ENCODE peak calls at places on chromosomes 12 and 14, in eight cellular contexts. One of them, this sample, is unnamed.

GRCh38 chr14:21109377-21110260 is 8.8 kb downstream of the TMEM253 start:
- DNase-seq in IMR-90: no peak
- DNase-seq in adrenal gland: no peak
- DNase-seq in GM12865: peak; percentile 84
- DNase-seq in cardiac muscle cell: no peak
- DNase-seq in fibroblast of mammary gland: no peak
- DNase-seq in AG04449: no peak
- DNase-seq in AG04450: no peak
- DNase-seq in this sample: no peak

GRCh38 chr12:2686280-2686646 is 108.5 kb upstream of the FKBP4 start:
- DNase-seq in IMR-90: no peak
- DNase-seq in adrenal gland: no peak
- DNase-seq in GM12865: no peak
- DNase-seq in cardiac muscle cell: no peak
- DNase-seq in fibroblast of mammary gland: no peak
- DNase-seq in AG04449: no peak
- DNase-seq in AG04450: no peak
- DNase-seq in this sample: no peak

GRCh38 chr12:22431693-22432251 is 97.3 kb upstream of the ST8SIA1 start:
- DNase-seq in IMR-90: no peak
- DNase-seq in adrenal gland: no peak
- DNase-seq in GM12865: no peak
- DNase-seq in cardiac muscle cell: no peak
- DNase-seq in fibroblast of mammary gland: peak; percentile 9
- DNase-seq in AG04449: no peak
- DNase-seq in AG04450: no peak
- DNase-seq in this sample: no peak

GRCh38 chr14:66575939-66576338 is 68.0 kb downstream of the GPHN start:
- DNase-seq in IMR-90: no peak
- DNase-seq in adrenal gland: no peak
- DNase-seq in GM12865: no peak
- DNase-seq in cardiac muscle cell: no peak
- DNase-seq in fibroblast of mammary gland: no peak
- DNase-seq in AG04449: no peak
- DNase-seq in AG04450: no peak
- DNase-seq in this sample: no peak

GRCh38 chr12:38152816-38153736 is 163.5 kb upstream of the ALG10B start:
- DNase-seq in IMR-90: no peak
- DNase-seq in adrenal gland: no peak
- DNase-seq in GM12865: no peak
- DNase-seq in cardiac muscle cell: no peak
- DNase-seq in fibroblast of mammary gland: no peak
- DNase-seq in AG04449: no peak
- DNase-seq in AG04450: no peak
- DNase-seq in this sample: no peak

GRCh38 chr14:89128616-89129015 is 288.4 kb downstream of the FOXN3 start:
- DNase-seq in IMR-90: no peak
- DNase-seq in adrenal gland: no peak
- DNase-seq in GM12865: no peak
- DNase-seq in cardiac muscle cell: no peak
- DNase-seq in fibroblast of mammary gland: no peak
- DNase-seq in AG04449: no peak
- DNase-seq in AG04450: no peak
- DNase-seq in this sample: no peak

GRCh38 chr14:60276347-60276746 is 27.3 kb downstream of the PPM1A start:
- DNase-seq in IMR-90: no peak
- DNase-seq in adrenal gland: no peak
- DNase-seq in GM12865: no peak
- DNase-seq in cardiac muscle cell: peak; percentile 17
- DNase-seq in fibroblast of mammary gland: no peak
- DNase-seq in AG04449: no peak
- DNase-seq in AG04450: no peak
- DNase-seq in this sample: no peak

GRCh38 chr12:112149596-112149995 is 24.2 kb downstream of the TRAFD1 start:
- DNase-seq in IMR-90: no peak
- DNase-seq in adrenal gland: no peak
- DNase-seq in GM12865: peak; percentile 54
- DNase-seq in cardiac muscle cell: no peak
- DNase-seq in fibroblast of mammary gland: no peak
- DNase-seq in AG04449: no peak
- DNase-seq in AG04450: no peak
- DNase-seq in this sample: no peak

GRCh38 chr12:18383203-18383602 is 121.9 kb downstream of the PIK3C2G start:
- DNase-seq in IMR-90: peak; percentile 89
- DNase-seq in adrenal gland: no peak
- DNase-seq in GM12865: no peak
- DNase-seq in cardiac muscle cell: peak; percentile 93
- DNase-seq in fibroblast of mammary gland: peak; percentile 78
- DNase-seq in AG04449: peak; percentile 84
- DNase-seq in AG04450: peak; percentile 55
- DNase-seq in this sample: peak; percentile 50

DNA sequence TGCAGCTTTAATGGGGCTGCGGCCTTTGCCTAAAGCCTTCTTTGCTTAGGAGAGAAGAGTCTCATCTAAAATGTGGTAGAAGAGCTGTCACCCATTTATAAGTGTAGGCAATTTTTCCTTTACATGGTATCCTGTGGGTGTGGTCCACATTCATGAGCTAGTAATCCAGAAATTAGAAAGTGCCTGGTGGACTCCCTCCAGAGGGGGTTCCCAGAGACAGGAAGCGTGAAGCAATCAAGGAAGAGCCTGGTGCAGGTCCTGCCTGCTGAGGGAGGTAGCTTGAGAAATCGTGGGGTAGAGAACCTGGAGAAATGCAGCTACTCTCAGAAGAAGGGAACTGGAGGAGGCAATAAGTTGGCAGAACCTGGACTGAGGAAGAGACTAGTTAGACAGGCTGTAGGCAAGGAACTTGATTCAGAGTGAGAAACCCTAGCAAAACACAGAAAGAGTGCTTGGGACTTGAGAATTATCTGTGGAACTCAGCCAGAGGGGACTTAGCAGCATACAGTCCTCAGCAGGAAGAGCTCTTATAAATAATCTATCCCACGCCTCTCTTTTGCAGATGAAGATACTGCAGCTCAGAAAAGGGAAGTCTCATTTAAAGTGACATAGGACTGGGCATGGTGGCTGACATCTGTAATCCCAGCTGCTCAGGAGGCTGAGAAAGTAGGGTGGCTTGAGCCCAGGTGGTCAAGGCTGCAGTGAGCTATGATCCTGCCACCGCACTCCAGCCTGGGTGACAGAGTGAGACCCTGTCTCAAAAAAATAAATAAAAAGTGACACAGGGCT is 182.4 kb upstream of the CCND2 start:
- DNase-seq in IMR-90: no peak
- DNase-seq in adrenal gland: no peak
- DNase-seq in GM12865: no peak
- DNase-seq in cardiac muscle cell: no peak
- DNase-seq in fibroblast of mammary gland: no peak
- DNase-seq in AG04449: no peak
- DNase-seq in AG04450: no peak
- DNase-seq in this sample: no peak
- TF ChIP-seq CTCF in IMR-90: no peak
- TF ChIP-seq CTCF in adrenal gland: no peak
- TF ChIP-seq CTCF in GM12865: no peak
- TF ChIP-seq CTCF in cardiac muscle cell: no peak
- TF ChIP-seq CTCF in fibroblast of mammary gland: no peak
- TF ChIP-seq CTCF in AG04449: no peak
- TF ChIP-seq CTCF in AG04450: no peak
- TF ChIP-seq CTCF in this sample: no peak

GRCh38 chr14:77598366-77599050 is 17.9 kb downstream of the SPTLC2 start:
- DNase-seq in IMR-90: no peak
- DNase-seq in adrenal gland: no peak
- DNase-seq in GM12865: no peak
- DNase-seq in cardiac muscle cell: no peak
- DNase-seq in fibroblast of mammary gland: no peak
- DNase-seq in AG04449: no peak
- DNase-seq in AG04450: no peak
- DNase-seq in this sample: peak; percentile 48
- H3K4me3 ChIP-seq in IMR-90: no peak overlapping the region
- H3K4me3 ChIP-seq in adrenal gland: no peak overlapping the region
- H3K4me3 ChIP-seq in GM12865: no peak overlapping the region
- H3K4me3 ChIP-seq in cardiac muscle cell: no peak overlapping the region
- H3K4me3 ChIP-seq in fibroblast of mammary gland: no peak overlapping the region
- H3K4me3 ChIP-seq in AG04449: no peak overlapping the region
- H3K4me3 ChIP-seq in AG04450: no peak overlapping the region
- H3K4me3 ChIP-seq in this sample: no peak overlapping the region

GRCh38 chr12:52443966-52444365 is 8.0 kb downstream of the KRT6B start:
- DNase-seq in IMR-90: no peak
- DNase-seq in adrenal gland: no peak
- DNase-seq in GM12865: no peak
- DNase-seq in cardiac muscle cell: no peak
- DNase-seq in fibroblast of mammary gland: no peak
- DNase-seq in AG04449: no peak
- DNase-seq in AG04450: no peak
- DNase-seq in this sample: no peak

GRCh38 chr12:52440821-52441319 is 6.7 kb upstream of the KRT75 start:
- DNase-seq in IMR-90: peak; percentile 53
- DNase-seq in adrenal gland: no peak
- DNase-seq in GM12865: no peak
- DNase-seq in cardiac muscle cell: peak; percentile 74
- DNase-seq in fibroblast of mammary gland: peak; percentile 75
- DNase-seq in AG04449: peak; percentile 34
- DNase-seq in AG04450: peak; percentile 6
- DNase-seq in this sample: peak; percentile 37

GRCh38 chr12:52441320-52441911 is 7.2 kb upstream of the KRT75 start:
- DNase-seq in IMR-90: peak; percentile 2
- DNase-seq in adrenal gland: no peak
- DNase-seq in GM12865: no peak
- DNase-seq in cardiac muscle cell: peak; percentile 73
- DNase-seq in fibroblast of mammary gland: peak; percentile 80
- DNase-seq in AG04449: no peak
- DNase-seq in AG04450: no peak
- DNase-seq in this sample: peak; percentile 56

GRCh38 chr12:52444647-52445595 is 7.0 kb downstream of the KRT6B start:
- DNase-seq in IMR-90: no peak
- DNase-seq in adrenal gland: no peak
- DNase-seq in GM12865: no peak
- DNase-seq in cardiac muscle cell: no peak
- DNase-seq in fibroblast of mammary gland: no peak
- DNase-seq in AG04449: no peak
- DNase-seq in AG04450: no peak
- DNase-seq in this sample: no peak

DNA sequence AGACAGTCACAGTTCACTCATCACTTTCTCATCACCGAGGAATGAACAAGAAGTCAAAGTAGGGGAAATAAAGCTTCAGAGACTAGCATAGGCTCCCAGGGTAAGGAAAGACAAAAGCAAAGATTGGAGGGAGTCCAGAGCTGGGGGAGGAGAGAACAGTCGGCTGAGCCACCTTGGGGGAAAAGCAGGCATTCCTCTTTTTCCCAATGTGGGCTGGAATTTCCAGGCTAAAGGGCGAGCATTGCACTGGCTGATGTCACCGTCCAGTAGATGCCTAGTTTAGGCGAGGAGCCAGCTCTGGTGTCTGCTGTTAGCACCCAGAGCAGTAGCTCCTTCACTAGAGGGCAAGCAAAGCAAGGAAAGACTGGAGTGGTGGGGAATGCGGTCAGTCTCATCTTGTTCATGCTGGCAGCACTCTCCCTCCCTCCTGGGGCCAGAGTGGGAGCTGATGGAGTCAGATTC is 8.5 kb upstream of the KRT75 start:
- DNase-seq in IMR-90: peak; percentile 74
- DNase-seq in adrenal gland: no peak
- DNase-seq in GM12865: no peak
- DNase-seq in cardiac muscle cell: peak; percentile 97
- DNase-seq in fibroblast of mammary gland: peak; percentile 97
- DNase-seq in AG04449: peak; percentile 70
- DNase-seq in AG04450: peak; percentile 20
- DNase-seq in this sample: peak; percentile 89
- TF ChIP-seq CTCF in IMR-90: no peak
- TF ChIP-seq CTCF in adrenal gland: no peak
- TF ChIP-seq CTCF in GM12865: no peak
- TF ChIP-seq CTCF in cardiac muscle cell: peak; percentile 44
- TF ChIP-seq CTCF in fibroblast of mammary gland: peak; percentile 48
- TF ChIP-seq CTCF in AG04449: peak; percentile 30
- TF ChIP-seq CTCF in AG04450: peak; percentile 9
- TF ChIP-seq CTCF in this sample: peak; percentile 40

GRCh38 chr12:6937481-6938352 is 5.9 kb upstream of the RNU7-1 start:
- DNase-seq in IMR-90: peak; percentile 92
- DNase-seq in adrenal gland: peak; percentile 95
- DNase-seq in GM12865: peak; percentile 98
- DNase-seq in cardiac muscle cell: peak; percentile 95
- DNase-seq in fibroblast of mammary gland: peak; percentile 94
- DNase-seq in AG04449: no peak
- DNase-seq in AG04450: peak; percentile 84
- DNase-seq in this sample: no peak

GRCh38 chr12:6935551-6936377 is 7.9 kb upstream of the RNU7-1 start:
- DNase-seq in IMR-90: no peak
- DNase-seq in adrenal gland: no peak
- DNase-seq in GM12865: no peak
- DNase-seq in cardiac muscle cell: no peak
- DNase-seq in fibroblast of mammary gland: no peak
- DNase-seq in AG04449: no peak
- DNase-seq in AG04450: no peak
- DNase-seq in this sample: no peak

GRCh38 chr12:6936378-6936638 is 7.3 kb upstream of the RNU7-1 start:
- DNase-seq in IMR-90: no peak
- DNase-seq in adrenal gland: no peak
- DNase-seq in GM12865: no peak
- DNase-seq in cardiac muscle cell: no peak
- DNase-seq in fibroblast of mammary gland: no peak
- DNase-seq in AG04449: no peak
- DNase-seq in AG04450: no peak
- DNase-seq in this sample: no peak

GRCh38 chr12:6935221-6935550 is 7.4 kb downstream of the ATN1 start:
- DNase-seq in IMR-90: no peak
- DNase-seq in adrenal gland: no peak
- DNase-seq in GM12865: no peak
- DNase-seq in cardiac muscle cell: peak; percentile 51
- DNase-seq in fibroblast of mammary gland: peak; percentile 64
- DNase-seq in AG04449: no peak
- DNase-seq in AG04450: no peak
- DNase-seq in this sample: no peak

DNA sequence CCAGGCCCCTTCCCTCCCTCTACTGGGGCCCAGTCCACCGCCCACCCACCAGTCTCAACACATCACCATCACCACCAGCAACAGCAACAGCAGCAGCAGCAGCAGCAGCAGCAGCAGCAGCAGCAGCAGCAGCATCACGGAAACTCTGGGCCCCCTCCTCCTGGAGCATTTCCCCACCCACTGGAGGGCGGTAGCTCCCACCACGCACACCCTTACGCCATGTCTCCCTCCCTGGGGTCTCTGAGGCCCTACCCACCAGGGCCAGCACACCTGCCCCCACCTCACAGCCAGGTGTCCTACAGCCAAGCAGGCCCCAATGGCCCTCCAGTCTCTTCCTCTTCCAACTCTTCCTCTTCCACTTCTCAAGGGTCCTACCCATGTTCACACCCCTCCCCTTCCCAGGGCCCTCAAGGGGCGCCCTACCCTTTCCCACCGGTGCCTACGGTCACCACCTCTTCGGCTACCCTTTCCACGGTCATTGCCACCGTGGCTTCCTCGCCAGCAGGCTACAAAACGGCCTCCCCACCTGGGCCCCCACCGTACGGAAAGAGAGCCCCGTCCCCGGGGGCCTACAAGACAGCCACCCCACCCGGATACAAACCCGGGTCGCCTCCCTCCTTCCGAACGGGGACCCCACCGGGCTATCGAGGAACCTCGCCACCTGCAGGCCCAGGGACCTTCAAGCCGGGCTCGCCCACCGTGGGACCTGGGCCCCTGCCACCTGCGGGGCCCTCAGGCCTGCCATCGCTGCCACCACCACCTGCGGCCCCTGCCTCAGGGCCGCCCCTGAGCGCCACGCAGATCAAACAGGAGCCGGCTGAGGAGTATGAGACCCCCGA is 6.8 kb upstream of the RNU7-1 start:
- DNase-seq in IMR-90: no peak
- DNase-seq in adrenal gland: peak; percentile 53
- DNase-seq in GM12865: peak; percentile 73
- DNase-seq in cardiac muscle cell: no peak
- DNase-seq in fibroblast of mammary gland: no peak
- DNase-seq in AG04449: no peak
- DNase-seq in AG04450: no peak
- DNase-seq in this sample: no peak
- H3K4me3 ChIP-seq in IMR-90: no peak overlapping the region
- H3K4me3 ChIP-seq in adrenal gland: no peak overlapping the region
- H3K4me3 ChIP-seq in GM12865: peak overlapping the region; percentile 94
- H3K4me3 ChIP-seq in cardiac muscle cell: peak overlapping the region; percentile 76
- H3K4me3 ChIP-seq in fibroblast of mammary gland: peak overlapping the region; percentile 55
- H3K4me3 ChIP-seq in AG04449: peak overlapping the region; percentile 63
- H3K4me3 ChIP-seq in AG04450: peak overlapping the region; percentile 61
- H3K4me3 ChIP-seq in this sample: peak overlapping the region; percentile 68

This sample was measured in epithelial cell of proximal tubule.